ENCODE peak calls at places on chromosomes 16 and 17, in eight cellular contexts. J, F, S, L, R, B, V and H are unnamed samples. For H3K4me1 and H3K36me3, the result is how much of the 10 kb centered on the place peaks cover.

GRCh38 chr16:68370221-68370920 is 59.6 kb downstream of the PRMT7 start:
- DNase-seq in J (no peak), F (no peak), S (no peak), L (peak), R (no peak), B (no peak), V (no peak), H (no peak)

GRCh38 chr17:49371178-49371834 is 9.3 kb upstream of the ZNF652 start:
- DNase-seq in J (no peak), F (no peak), S (no peak), L (no peak), R (no peak), B (no peak), V (no peak), H (no peak)

GRCh38 chr16:29808219-29808900 is 2.0 kb downstream of the MAZ start:
- DNase-seq in J (no peak), F (peak), S (no peak), L (no peak), R (no peak), B (no peak), V (no peak), H (no peak)

GRCh38 chr16:81073560-81074330 is 3.3 kb downstream of the C16orf46 start:
- DNase-seq in J (no peak), F (no peak), S (no peak), L (no peak), R (no peak), B (no peak), V (no peak), H (no peak)

GRCh38 chr17:28491860-28492259 is 14.3 kb upstream of the FOXN1 start:
- DNase-seq in J (no peak), F (no peak), S (no peak), L (no peak), R (no peak), B (no peak), V (no peak), H (no peak)

GRCh38 chr17:1873418-1873817 is 43.6 kb downstream of the RPA1 start:
- DNase-seq in J (no peak), F (no peak), S (no peak), L (no peak), R (no peak), B (no peak), V (no peak), H (no peak)

GRCh38 chr16:86568677-86569623 is 2.3 kb downstream of the FOXC2 start:
- DNase-seq in J (no peak), F (no peak), S (no peak), L (no peak), R (no peak), B (no peak), V (no peak), H (peak)

GRCh38 chr16:30096105-30096861 is at the start of gene YPEL3:
- DNase-seq in J (peak), F (peak), S (peak), L (peak), R (peak), B (peak), V (peak), H (peak)

GRCh38 chr16:58744497-58744896 is 10.4 kb upstream of the GOT2 start:
- DNase-seq in J (no peak), F (no peak), S (no peak), L (no peak), R (no peak), B (no peak), V (no peak), H (no peak)

GRCh38 chr16:82533161-82533560 is 93.6 kb upstream of the CDH13 start:
- DNase-seq in J (no peak), F (no peak), S (no peak), L (no peak), R (no peak), B (no peak), V (no peak), H (no peak)

GRCh38 chr16:54400261-54400660 is 113.7 kb upstream of the IRX3 start:
- DNase-seq in J (no peak), F (no peak), S (no peak), L (no peak), R (no peak), B (no peak), V (no peak), H (no peak)

GRCh38 chr17:74280093-74280513 is 6.1 kb downstream of the DNAI2 start:
- DNase-seq in J (no peak), F (no peak), S (no peak), L (peak), R (no peak), B (no peak), V (no peak), H (no peak)

GRCh38 chr17:44414394-44415155 is 25.1 kb upstream of the ITGA2B start:
- DNase-seq in J (no peak), F (no peak), S (no peak), L (no peak), R (no peak), B (no peak), V (no peak), H (no peak)

GRCh38 chr16:49468611-49469322 is 95.2 kb downstream of the C16orf78 start:
- DNase-seq in J (no peak), F (no peak), S (no peak), L (peak), R (no peak), B (no peak), V (no peak), H (no peak)

GRCh38 chr17:44599298-44600175 is 42.3 kb downstream of the FZD2 start:
- DNase-seq in J (peak), F (peak), S (peak), L (no peak), R (peak), B (peak), V (no peak), H (no peak)

GRCh38 chr17:42281571-42282096 is 5.4 kb upstream of the STAT5B start:
- DNase-seq in J (no peak), F (no peak), S (peak), L (no peak), R (no peak), B (no peak), V (peak), H (no peak)

GRCh38 chr17:76353004-76353598 is 615 bp downstream of the PRPSAP1 start:
- DNase-seq in J (no peak), F (peak), S (peak), L (peak), R (no peak), B (no peak), V (peak), H (no peak)

GRCh38 chr16:17561056-17561455 is 90.3 kb upstream of the XYLT1 start:
- DNase-seq in J (no peak), F (no peak), S (no peak), L (no peak), R (no peak), B (no peak), V (no peak), H (no peak)

GRCh38 chr17:33732116-33732515 is 439.0 kb upstream of the ASIC2 start:
- DNase-seq in J (no peak), F (no peak), S (no peak), L (no peak), R (peak), B (peak), V (no peak), H (no peak)

GRCh38 chr17:77110006-77110374 is 30.8 kb upstream of the SEC14L1 start:
- DNase-seq in J (no peak), F (peak), S (no peak), L (no peak), R (peak), B (peak), V (no peak), H (peak)

GRCh38 chr16:88924834-88925539 is 52.0 kb downstream of the CBFA2T3 start:
- DNase-seq in J (no peak), F (no peak), S (peak), L (no peak), R (peak), B (peak), V (peak), H (peak)

GRCh38 chr17:56876766-56877179 is 37.1 kb downstream of the TRIM25 start:
- DNase-seq in J (no peak), F (no peak), S (no peak), L (no peak), R (no peak), B (peak), V (no peak), H (no peak)

GRCh38 chr17:65545708-65546523 is 15.5 kb downstream of the AXIN2 start:
- DNase-seq in J (no peak), F (peak), S (no peak), L (no peak), R (no peak), B (no peak), V (no peak), H (no peak)

GRCh38 chr17:45146616-45147101 is 1.6 kb upstream of the HEXIM1 start:
- DNase-seq in J (no peak), F (no peak), S (peak), L (no peak), R (peak), B (peak), V (no peak), H (no peak)

GRCh38 chr17:31248986-31249385 is 48.1 kb downstream of the OMG start:
- DNase-seq in J (no peak), F (no peak), S (no peak), L (no peak), R (peak), B (peak), V (no peak), H (no peak)

GRCh38 chr16:58000706-58001676 is at the start of gene USB1:
- DNase-seq in J (no peak), F (peak), S (peak), L (peak), R (peak), B (peak), V (peak), H (peak)

GRCh38 chr16:12096162-12096781 is 119.7 kb downstream of the SNX29 start:
- DNase-seq in J (no peak), F (no peak), S (no peak), L (no peak), R (peak), B (no peak), V (no peak), H (no peak)

GRCh38 chr17:21419299-21420239 is 43.4 kb downstream of the KCNJ12 start:
- DNase-seq in J (no peak), F (no peak), S (no peak), L (no peak), R (no peak), B (no peak), V (no peak), H (no peak)

GRCh38 chr16:21179983-21180365 is 21.5 kb downstream of the LDAF1 start:
- DNase-seq in J (no peak), F (no peak), S (no peak), L (no peak), R (no peak), B (no peak), V (no peak), H (no peak)

GRCh38 chr17:46851029-46851741 is at the start of gene WNT9B:
- DNase-seq in J (no peak), F (no peak), S (peak), L (no peak), R (peak), B (no peak), V (peak), H (no peak)

GRCh38 chr16:11949527-11949926 is 7.7 kb upstream of the NPIPB2 start:
- DNase-seq in J (no peak), F (peak), S (peak), L (peak), R (peak), B (peak), V (peak), H (peak)

GRCh38 chr17:46777943-46778915 is 40.3 kb downstream of the WNT3 start:
- DNase-seq in J (no peak), F (no peak), S (no peak), L (no peak), R (no peak), B (no peak), V (peak), H (no peak)

GRCh38 chr17:72393553-72393952 is 272.7 kb downstream of the SOX9 start:
- DNase-seq in J (no peak), F (no peak), S (no peak), L (no peak), R (peak), B (peak), V (no peak), H (peak)

GRCh38 chr17:1541367-1541904 is 21.2 kb downstream of the PITPNA start:
- DNase-seq in J (no peak), F (no peak), S (no peak), L (no peak), R (no peak), B (no peak), V (no peak), H (no peak)

GRCh38 chr16:65312071-65312470 is 190.2 kb upstream of the CDH11 start:
- DNase-seq in J (no peak), F (no peak), S (no peak), L (no peak), R (peak), B (peak), V (no peak), H (no peak)

GRCh38 chr16:49748322-49748721 is 107.6 kb downstream of the ZNF423 start:
- DNase-seq in J (no peak), F (peak), S (no peak), L (no peak), R (peak), B (peak), V (no peak), H (no peak)

GRCh38 chr17:65518256-65518655 is 43.2 kb downstream of the AXIN2 start:
- DNase-seq in J (no peak), F (no peak), S (no peak), L (no peak), R (peak), B (peak), V (no peak), H (no peak)

GRCh38 chr17:37609170-37610040 is at the start of gene SYNRG:
- DNase-seq in J (peak), F (peak), S (peak), L (peak), R (peak), B (peak), V (peak), H (peak)

GRCh38 chr17:66353937-66354401 is 51.6 kb downstream of the PRKCA start:
- DNase-seq in J (no peak), F (no peak), S (no peak), L (no peak), R (peak), B (peak), V (no peak), H (peak)

GRCh38 chr16:85903576-85903975 is 4.6 kb downstream of the IRF8 start:
- DNase-seq in J (no peak), F (no peak), S (no peak), L (no peak), R (no peak), B (no peak), V (no peak), H (no peak)

GRCh38 chr17:15777297-15777696 is 45.2 kb downstream of the TBC1D26 start:
- DNase-seq in J (no peak), F (no peak), S (no peak), L (no peak), R (no peak), B (no peak), V (no peak), H (no peak)
- H3K4me1 ChIP-seq in J (under half), F (under half), S (under half), L (under half), R (under half), B (under half), V (under half), H (under half)

GRCh38 chr16:66422366-66422765 is 4.7 kb upstream of the BEAN1 start:
- DNase-seq in J (no peak), F (no peak), S (no peak), L (no peak), R (no peak), B (no peak), V (no peak), H (no peak)
- H3K36me3 ChIP-seq in J (under half), F (under half), S (under half), L (under half), R (under half), B (under half), V (under half), H (under half)

GRCh38 chr16:62829615-62830014 is 793.4 kb upstream of the CDH8 start:
- DNase-seq in J (no peak), F (no peak), S (no peak), L (no peak), R (no peak), B (no peak), V (no peak), H (no peak)
- H3K4me3 ChIP-seq in J (no peak), F (no peak), S (no peak), L (no peak), R (no peak), B (no peak), V (no peak), H (no peak)

GRCh38 chr17:40615295-40615988 is 32.2 kb downstream of the SMARCE1 start:
- DNase-seq in J (no peak), F (no peak), S (peak), L (no peak), R (peak), B (peak), V (peak), H (no peak)
- H3K4me1 ChIP-seq in J (under half), F (under half), S (under half), L (under half), R (under half), B (under half), V (under half), H (under half)

GRCh38 chr17:4175921-4176802 is 33.2 kb downstream of the CYB5D2 start:
- DNase-seq in J (no peak), F (no peak), S (no peak), L (no peak), R (peak), B (no peak), V (no peak), H (no peak)

GRCh38 chr17:4174556-4174955 is 31.6 kb downstream of the CYB5D2 start:
- DNase-seq in J (no peak), F (no peak), S (no peak), L (no peak), R (no peak), B (no peak), V (no peak), H (no peak)

GRCh38 chr17:4170639-4171280 is 27.8 kb downstream of the CYB5D2 start:
- DNase-seq in J (no peak), F (no peak), S (no peak), L (no peak), R (no peak), B (no peak), V (no peak), H (no peak)

GRCh38 chr17:4173771-4174170 is 30.8 kb downstream of the CYB5D2 start:
- DNase-seq in J (no peak), F (no peak), S (no peak), L (no peak), R (no peak), B (no peak), V (no peak), H (no peak)

DNA sequence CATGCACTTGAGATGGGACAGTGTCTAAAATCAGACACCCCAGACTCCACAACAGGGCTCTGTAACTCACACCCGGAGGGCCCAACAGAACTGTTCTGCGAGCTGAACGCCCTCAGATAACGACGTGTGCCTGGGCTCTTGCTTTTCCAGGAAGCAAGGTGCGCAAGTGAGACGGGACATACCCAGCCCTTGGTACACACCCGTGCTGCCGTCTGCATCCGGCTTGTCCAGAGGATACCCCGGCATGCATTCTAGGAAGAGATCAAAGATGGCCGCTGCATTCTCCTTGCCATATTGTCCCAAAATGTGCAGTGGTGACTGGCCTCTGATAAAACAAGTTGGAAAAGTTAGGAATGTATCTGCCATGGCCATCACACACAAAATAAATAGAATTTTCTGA is 29.4 kb downstream of the CYB5D2 start:
- DNase-seq in J (no peak), F (no peak), S (no peak), L (no peak), R (no peak), B (no peak), V (no peak), H (no peak)
- H3K36me3 ChIP-seq in J (half or more), F (half or more), S (under half), L (half or more), R (under half), B (half or more), V (under half), H (half or more)

GRCh38 chr16:28592979-28593553 is 3.8 kb downstream of the SULT1A2 start:
- DNase-seq in J (no peak), F (no peak), S (no peak), L (no peak), R (no peak), B (no peak), V (no peak), H (no peak)

GRCh38 chr16:28589930-28590329 is 6.9 kb downstream of the SULT1A2 start:
- DNase-seq in J (no peak), F (no peak), S (no peak), L (no peak), R (no peak), B (no peak), V (no peak), H (no peak)

GRCh38 chr16:28592511-28592910 is 4.3 kb downstream of the SULT1A2 start:
- DNase-seq in J (no peak), F (no peak), S (no peak), L (no peak), R (no peak), B (no peak), V (no peak), H (no peak)

GRCh38 chr16:28590384-28591340 is 6.2 kb downstream of the SULT1A2 start:
- DNase-seq in J (no peak), F (no peak), S (no peak), L (no peak), R (no peak), B (no peak), V (no peak), H (no peak)

GRCh38 chr16:28591355-28591754 is 5.5 kb downstream of the SULT1A2 start:
- DNase-seq in J (no peak), F (no peak), S (no peak), L (no peak), R (no peak), B (no peak), V (no peak), H (no peak)
- H3K4me3 ChIP-seq in J (no peak), F (no peak), S (no peak), L (no peak), R (no peak), B (no peak), V (no peak), H (no peak)